ENCODE peak calls at places on chromosomes 16 and 17, in five cellular contexts. G, N, V, K and C are unnamed samples.

GRCh38 chr17:79482719-79483118 is 128.1 kb downstream of the RBFOX3 start:
- DNase-seq in G (no peak), N (no peak), V (no peak), K (no peak), C (no peak)

GRCh38 chr16:19804538-19805323 is 79.9 kb downstream of the GPRC5B start:
- DNase-seq in G (no peak), N (peak), V (peak), K (no peak), C (no peak)

GRCh38 chr17:59734226-59734625 is 26.8 kb downstream of the VMP1 start:
- DNase-seq in G (no peak), N (no peak), V (no peak), K (no peak), C (no peak)

GRCh38 chr17:50346313-50347086 is 574 bp downstream of the XYLT2 start:
- DNase-seq in G (no peak), N (no peak), V (peak), K (no peak), C (no peak)

GRCh38 chr16:4415538-4416199 is 727 bp downstream of the CORO7 start:
- DNase-seq in G (no peak), N (no peak), V (peak), K (no peak), C (peak)

GRCh38 chr17:78240012-78240655 is 8.7 kb downstream of the TMEM235 start:
- DNase-seq in G (no peak), N (no peak), V (no peak), K (no peak), C (no peak)

GRCh38 chr17:50208611-50209061 is 7.2 kb upstream of the COL1A1 start:
- DNase-seq in G (no peak), N (no peak), V (no peak), K (no peak), C (no peak)

GRCh38 chr17:49997773-49998703 is 3.0 kb upstream of the DLX3 start:
- DNase-seq in G (peak), N (peak), V (peak), K (peak), C (peak)

GRCh38 chr17:77145635-77146632 is 5.2 kb downstream of the SEC14L1 start:
- DNase-seq in G (peak), N (peak), V (peak), K (no peak), C (no peak)

GRCh38 chr17:43356999-43357398 is 41.8 kb upstream of the ARL4D start:
- DNase-seq in G (peak), N (peak), V (no peak), K (peak), C (no peak)

GRCh38 chr17:68057531-68057952 is 22.0 kb downstream of the KPNA2 start:
- DNase-seq in G (peak), N (peak), V (peak), K (no peak), C (no peak)

GRCh38 chr17:80087346-80088265 is 13.8 kb upstream of the GAA start:
- DNase-seq in G (no peak), N (no peak), V (no peak), K (no peak), C (no peak)

GRCh38 chr16:73166394-73166971 is 118.6 kb upstream of the ZFHX3 start:
- DNase-seq in G (no peak), N (no peak), V (no peak), K (no peak), C (no peak)